ENCODE peak calls at places on chromosomes 6 and 20, in ten cellular contexts. C is GM12865; Q is heart right ventricle; O is dorsolateral prefrontal cortex; R is mesothelial cell of epicardium; U is colonic mucosa; V is HL-60; S is CD8-positive, alpha-beta T cell; M is stomach; E is mucosa of descending colon. P is an unnamed sample.

GRCh38 chr6:19578489-19578888 is 258.7 kb upstream of the ID4 start:
- DNase-seq in E (no peak), M (no peak), U (no peak), O (no peak), Q (no peak), R (no peak), S (no peak), C (no peak), V (no peak), P (no peak)

GRCh38 chr6:2164481-2164880 is 80.9 kb downstream of the GMDS start:
- DNase-seq in O (no peak), C (no peak), V (no peak), U (no peak), S (no peak), M (no peak), R (no peak), E (no peak), Q (no peak), P (no peak)

GRCh38 chr6:12895721-12896120 is 179.2 kb downstream of the PHACTR1 start:
- DNase-seq in U (no peak), O (no peak), E (no peak), S (no peak), Q (no peak), R (no peak), C (no peak), V (no peak), M (no peak), P (no peak)

GRCh38 chr6:44057238-44057930 is 69.9 kb downstream of the MRPL14 start:
- DNase-seq in V (no peak), E (no peak), R (no peak), S (no peak), Q (no peak), C (no peak), O (no peak), M (no peak), U (no peak), P (no peak)

GRCh38 chr6:40020166-40020565 is 85.9 kb upstream of the MOCS1 start:
- DNase-seq in V (no peak), E (no peak), M (no peak), O (no peak), Q (no peak), C (no peak), R (no peak), U (no peak), S (no peak), P (no peak)

GRCh38 chr6:53741001-53741400 is 53.8 kb upstream of the LRRC1 start:
- DNase-seq in V (no peak), E (no peak), C (no peak), R (no peak), S (no peak), U (no peak), Q (no peak), M (no peak), O (no peak), P (no peak)

GRCh38 chr6:29071831-29072723 is 15.0 kb downstream of the OR2B3 start:
- DNase-seq in U (peak), V (no peak), C (peak), E (no peak), R (no peak), M (no peak), S (no peak), O (no peak), Q (no peak), P (peak)

GRCh38 chr20:45061244-45061643 is 39.7 kb downstream of the KCNS1 start:
- DNase-seq in O (no peak), S (no peak), M (no peak), R (no peak), V (no peak), E (no peak), C (no peak), U (no peak), Q (no peak), P (no peak)

GRCh38 chr20:57048027-57048869 is 218.2 kb downstream of the BMP7 start:
- DNase-seq in Q (no peak), U (peak), S (no peak), E (no peak), V (peak), M (no peak), O (no peak), C (peak), R (no peak), P (peak)

GRCh38 chr20:46987001-46987400 is 92.4 kb downstream of the EYA2 start:
- DNase-seq in O (no peak), V (no peak), C (no peak), U (no peak), E (no peak), M (no peak), R (no peak), Q (no peak), S (no peak), P (no peak)

GRCh38 chr6:125067552-125067951 is 86.0 kb upstream of the TPD52L1 start:
- DNase-seq in V (no peak), Q (no peak), S (no peak), O (no peak), C (no peak), R (no peak), M (no peak), E (no peak), U (no peak), P (no peak)

GRCh38 chr20:10665791-10666190 is 8.0 kb downstream of the JAG1 start:
- DNase-seq in O (no peak), S (no peak), R (no peak), M (no peak), E (no peak), Q (no peak), V (no peak), C (no peak), U (no peak), P (no peak)

GRCh38 chr6:135675026-135675425 is 176.5 kb upstream of the PDE7B start:
- DNase-seq in U (no peak), C (no peak), E (no peak), O (no peak), R (no peak), S (no peak), V (no peak), M (no peak), Q (no peak), P (no peak)

GRCh38 chr6:33578588-33579011 is 1.5 kb downstream of the BAK1 start:
- DNase-seq in O (no peak), E (peak), S (peak), R (no peak), M (peak), V (no peak), U (peak), C (peak), Q (no peak), P (no peak)

GRCh38 chr20:20824924-20825584 is 112.6 kb upstream of the RALGAPA2 start:
- DNase-seq in M (peak), S (peak), E (peak), O (no peak), R (peak), Q (peak), U (peak), V (peak), C (peak), P (peak)

GRCh38 chr20:58472273-58473018 is 42.8 kb downstream of the APCDD1L start:
- DNase-seq in C (no peak), R (no peak), S (no peak), V (no peak), M (no peak), E (no peak), Q (no peak), U (no peak), O (no peak), P (no peak)

GRCh38 chr20:2162823-2163166 is 61.2 kb downstream of the STK35 start:
- DNase-seq in E (no peak), Q (no peak), U (no peak), O (no peak), M (no peak), C (no peak), R (no peak), V (no peak), S (no peak), P (no peak)

GRCh38 chr6:114176726-114177125 is 166.1 kb downstream of the HS3ST5 start:
- DNase-seq in U (no peak), E (no peak), M (no peak), C (no peak), V (no peak), R (no peak), S (no peak), O (no peak), Q (no peak), P (no peak)

GRCh38 chr6:114187563-114187962 is 155.3 kb downstream of the HS3ST5 start:
- DNase-seq in U (no peak), O (no peak), M (no peak), V (no peak), S (no peak), C (no peak), Q (no peak), R (no peak), E (no peak), P (no peak)

GRCh38 chr6:114181629-114182028 is 161.2 kb downstream of the HS3ST5 start:
- DNase-seq in O (no peak), Q (no peak), S (no peak), V (no peak), R (no peak), E (no peak), U (no peak), C (no peak), M (no peak), P (no peak)
- TF ChIP-seq CTCF in O (no peak), Q (no peak), S (no peak), V (no peak), R (no peak), E (no peak), U (no peak), C (no peak), M (no peak), P (no peak)

GRCh38 chr20:41776450-41776849 is 158.3 kb upstream of the CHD6 start:
- DNase-seq in O (no peak), Q (no peak), R (no peak), V (no peak), M (no peak), U (no peak), S (no peak), C (no peak), E (no peak), P (no peak)
- TF ChIP-seq CTCF in O (no peak), Q (no peak), R (no peak), V (no peak), M (no peak), U (no peak), S (no peak), C (no peak), E (no peak), P (no peak)

DNA sequence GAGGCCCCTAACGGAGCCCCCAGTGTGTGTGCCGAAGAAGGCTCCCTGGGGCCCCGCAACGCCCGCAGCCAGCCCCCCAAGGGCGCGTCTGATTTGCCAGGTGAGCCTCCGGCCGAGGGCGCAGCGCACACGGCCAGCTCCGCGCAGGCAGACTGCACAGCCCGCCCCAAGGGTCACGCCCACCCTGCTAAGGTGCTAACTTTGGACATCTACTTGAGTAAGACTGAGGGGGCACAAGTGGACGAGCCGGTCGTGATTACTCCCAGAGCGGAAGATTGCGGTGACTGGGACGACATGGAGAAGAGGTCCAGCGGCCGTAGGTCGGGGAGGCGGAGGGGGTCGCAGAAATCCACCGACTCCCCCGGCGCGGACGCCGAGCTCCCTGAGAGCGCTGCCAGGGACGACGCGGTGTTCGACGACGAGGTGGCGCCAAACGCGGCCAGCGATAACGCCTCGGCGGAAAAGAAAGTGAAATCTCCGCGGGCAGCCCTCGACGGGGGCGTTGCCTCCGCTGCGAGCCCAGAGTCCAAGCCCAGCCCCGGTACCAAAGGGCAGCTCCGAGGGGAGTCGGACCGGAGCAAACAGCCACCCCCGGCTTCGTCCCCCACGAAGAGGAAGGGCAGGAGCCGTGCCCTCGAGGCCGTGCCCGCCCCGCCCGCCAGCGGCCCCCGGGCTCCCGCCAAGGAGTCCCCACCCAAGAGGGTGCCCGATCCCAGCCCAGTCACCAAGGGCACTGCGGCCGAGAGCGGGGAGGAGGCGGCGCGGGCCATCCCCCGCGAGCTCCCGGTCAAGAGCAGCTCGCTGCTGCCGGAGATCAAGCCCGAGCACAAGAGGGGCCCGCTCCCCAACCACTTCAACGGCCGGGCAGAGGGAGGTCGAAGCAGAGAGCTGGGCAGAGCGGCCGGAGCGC is 117.0 kb downstream of the RTN4IP1 start:
- DNase-seq in C (peak), U (peak), V (no peak), M (peak), E (peak), R (no peak), S (peak), Q (peak), O (no peak), P (peak)
- TF ChIP-seq CTCF in C (peak), U (no peak), V (peak), M (no peak), E (peak), R (no peak), S (peak), Q (peak), O (no peak), P (no peak)

GRCh38 chr6:617485-618100 is 39.3 kb downstream of the HUS1B start:
- DNase-seq in M (no peak), O (no peak), U (no peak), E (no peak), V (no peak), C (no peak), R (no peak), S (no peak), Q (no peak), P (no peak)
- TF ChIP-seq CTCF in M (no peak), O (no peak), U (no peak), E (no peak), V (no peak), C (no peak), R (no peak), S (no peak), Q (no peak), P (peak)

DNA sequence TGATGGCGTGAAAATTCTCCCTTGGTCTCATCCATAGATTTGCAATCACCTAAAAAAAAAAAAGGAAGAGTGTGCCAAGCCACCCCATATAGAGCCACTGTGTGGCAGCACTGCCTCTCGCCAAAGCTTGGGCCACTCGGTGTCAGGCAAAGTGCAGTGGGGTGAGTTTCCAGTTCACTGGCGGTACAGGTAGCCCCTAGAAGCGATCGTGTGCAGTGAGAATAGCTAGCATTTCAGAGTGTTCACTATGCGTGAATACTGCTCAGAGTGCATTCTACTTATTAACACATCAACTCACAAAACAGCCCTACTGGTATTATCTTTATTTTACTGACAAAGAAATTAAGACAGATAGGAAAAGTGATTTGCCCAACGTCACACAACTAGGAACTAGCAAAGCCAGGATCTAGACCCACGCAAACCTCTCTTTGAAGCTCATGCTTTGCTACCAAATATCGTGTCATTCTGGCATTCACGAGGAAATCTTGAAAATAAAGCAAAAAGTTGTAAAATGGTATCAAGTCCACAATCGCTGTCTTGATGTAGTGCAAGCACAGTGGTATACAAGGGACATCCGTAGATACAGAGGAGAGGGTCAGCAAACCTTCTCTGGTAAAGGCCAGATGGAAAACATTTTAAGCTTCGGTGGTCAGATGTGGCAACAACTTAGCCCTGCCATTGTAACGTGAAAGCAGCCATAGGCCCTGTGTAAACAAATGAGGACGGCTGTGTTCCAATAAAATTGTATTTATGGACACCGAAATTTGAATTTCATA is 10.4 kb upstream of the GCNT2 start:
- DNase-seq in Q (peak), O (no peak), M (peak), R (no peak), E (no peak), S (peak), U (peak), V (no peak), C (peak), P (peak)
- TF ChIP-seq CTCF in Q (peak), O (peak), M (peak), R (no peak), E (peak), S (peak), U (peak), V (peak), C (peak), P (peak)

DNA sequence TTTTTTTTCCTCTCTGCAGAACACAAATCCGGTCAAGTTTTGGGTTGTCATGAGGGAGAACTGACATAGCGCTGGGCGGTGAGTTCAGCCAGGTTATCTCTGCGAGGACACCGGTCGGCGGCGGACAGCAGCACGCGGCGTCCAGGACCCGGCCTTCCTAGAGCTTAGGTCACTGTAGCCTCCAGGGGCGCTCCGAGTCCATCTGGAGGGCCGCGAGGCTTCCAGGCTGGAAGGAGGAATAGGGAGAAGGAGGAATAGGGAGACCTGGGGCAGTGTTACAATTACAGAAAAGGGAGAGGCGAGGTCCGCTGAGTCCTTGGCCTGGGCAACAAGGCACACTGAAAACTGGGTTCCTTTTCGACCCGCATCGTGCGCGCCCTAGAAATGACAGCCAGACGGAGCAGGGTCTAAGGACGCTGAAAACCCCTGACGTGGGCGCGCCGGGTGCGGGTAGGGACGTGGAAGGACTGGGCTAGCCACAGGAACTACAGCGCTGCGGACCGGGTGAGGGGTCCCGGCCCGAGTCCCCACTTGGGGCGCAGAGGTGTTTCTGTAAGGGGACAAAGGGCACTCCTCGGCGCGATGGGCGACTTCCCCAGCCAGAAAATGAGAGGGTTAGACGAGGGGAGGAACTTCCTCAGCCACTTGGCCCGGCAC is 536 bp upstream of the FNDC1 start:
- DNase-seq in Q (peak), U (peak), M (peak), O (no peak), R (no peak), S (no peak), C (no peak), E (no peak), V (no peak), P (peak)
- TF ChIP-seq CTCF in Q (peak), U (no peak), M (no peak), O (no peak), R (no peak), S (no peak), C (no peak), E (no peak), V (no peak), P (no peak)

GRCh38 chr20:43910564-43910963 is 4.1 kb upstream of the TOX2 start:
- DNase-seq in R (no peak), S (no peak), O (no peak), E (no peak), C (peak), M (no peak), Q (no peak), V (no peak), U (no peak), P (no peak)

GRCh38 chr20:43913291-43914025 is 1.2 kb upstream of the TOX2 start:
- DNase-seq in E (no peak), C (no peak), O (no peak), R (no peak), S (no peak), M (no peak), V (no peak), U (no peak), Q (no peak), P (no peak)

GRCh38 chr20:43909211-43909610 is 5.4 kb upstream of the TOX2 start:
- DNase-seq in C (no peak), E (no peak), U (no peak), V (no peak), O (no peak), R (no peak), Q (no peak), S (no peak), M (no peak), P (no peak)

GRCh38 chr20:43909720-43910119 is 4.9 kb upstream of the TOX2 start:
- DNase-seq in Q (no peak), M (no peak), O (no peak), V (peak), C (peak), U (no peak), R (no peak), S (no peak), E (no peak), P (no peak)

DNA sequence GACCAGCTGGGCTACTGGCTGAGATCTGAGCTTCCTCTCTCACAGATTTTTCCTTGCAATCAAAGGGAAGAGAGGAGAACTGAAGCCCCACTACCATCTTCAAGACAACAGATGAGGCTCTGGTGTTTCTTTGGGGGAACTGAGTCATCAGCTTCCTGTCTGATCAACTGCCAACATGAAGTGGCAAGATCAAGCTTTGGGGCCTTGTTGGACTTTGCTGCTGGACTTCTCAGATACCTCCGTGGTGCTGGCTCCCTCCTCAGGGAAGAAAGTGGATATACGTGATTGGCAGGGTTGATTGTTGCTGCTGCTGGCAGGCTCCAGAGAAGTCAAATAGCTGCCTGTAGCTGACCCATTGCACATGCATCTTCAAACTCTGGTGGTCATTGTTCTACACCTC is 3.6 kb upstream of the TOX2 start:
- DNase-seq in U (no peak), O (no peak), R (no peak), E (no peak), Q (no peak), C (peak), S (no peak), V (peak), M (no peak), P (no peak)
- TF ChIP-seq CTCF in U (no peak), O (no peak), R (no peak), E (no peak), Q (no peak), C (no peak), S (no peak), V (no peak), M (no peak), P (no peak)

P was measured in BE2C.